ENCODE peak calls at places on chromosomes 11 and 22, in six cellular contexts. One of them, this sample, is unnamed.
A peak's percentile ranks its signal among the peaks of the same experiment; 100 is the strongest.

GRCh38 chr22:30636226-30637077 is 871 bp downstream of the SLC35E4 start:
- DNase-seq in trophoblast cell: no peak
- DNase-seq in CD8-positive, alpha-beta T cell: no peak
- DNase-seq in lung: no peak
- DNase-seq in AG04450: no peak
- DNase-seq in tibial artery: no peak
- DNase-seq in this sample: peak; percentile 46

GRCh38 chr22:26797910-26798309 is 140.5 kb downstream of the MIAT start:
- DNase-seq in lung: no peak
- DNase-seq in AG04450: no peak
- DNase-seq in tibial artery: no peak
- DNase-seq in trophoblast cell: no peak
- DNase-seq in CD8-positive, alpha-beta T cell: no peak
- DNase-seq in this sample: no peak

GRCh38 chr11:105399505-105399904 is 210.4 kb upstream of the GRIA4 start:
- DNase-seq in trophoblast cell: peak; percentile 1
- DNase-seq in lung: no peak
- DNase-seq in AG04450: no peak
- DNase-seq in tibial artery: no peak
- DNase-seq in CD8-positive, alpha-beta T cell: no peak
- DNase-seq in this sample: no peak

GRCh38 chr11:114344494-114344893 is 48.3 kb downstream of the NNMT start:
- DNase-seq in tibial artery: no peak
- DNase-seq in trophoblast cell: no peak
- DNase-seq in lung: no peak
- DNase-seq in CD8-positive, alpha-beta T cell: no peak
- DNase-seq in AG04450: no peak
- DNase-seq in this sample: no peak

GRCh38 chr11:13434247-13435205 is 28.5 kb downstream of the BTBD10 start:
- DNase-seq in AG04450: no peak
- DNase-seq in tibial artery: no peak
- DNase-seq in CD8-positive, alpha-beta T cell: no peak
- DNase-seq in trophoblast cell: peak; percentile 39
- DNase-seq in lung: no peak
- DNase-seq in this sample: no peak

GRCh38 chr11:12285811-12286222 is 91.6 kb upstream of the PARVA start:
- DNase-seq in tibial artery: no peak
- DNase-seq in lung: peak; percentile 24
- DNase-seq in trophoblast cell: no peak
- DNase-seq in CD8-positive, alpha-beta T cell: no peak
- DNase-seq in AG04450: no peak
- DNase-seq in this sample: peak; percentile 16

GRCh38 chr11:14500181-14500651 is 605 bp upstream of the COPB1 start:
- DNase-seq in CD8-positive, alpha-beta T cell: no peak
- DNase-seq in AG04450: no peak
- DNase-seq in trophoblast cell: peak; percentile 52
- DNase-seq in tibial artery: peak; percentile 48
- DNase-seq in lung: peak; percentile 42
- DNase-seq in this sample: peak; percentile 74

GRCh38 chr11:67261635-67261941 is 4.7 kb upstream of the GRK2 start:
- DNase-seq in tibial artery: peak; percentile 20
- DNase-seq in trophoblast cell: no peak
- DNase-seq in lung: no peak
- DNase-seq in AG04450: no peak
- DNase-seq in CD8-positive, alpha-beta T cell: no peak
- DNase-seq in this sample: no peak

GRCh38 chr22:30858976-30859713 is 109.4 kb downstream of the MORC2 start:
- DNase-seq in lung: peak; percentile 16
- DNase-seq in tibial artery: no peak
- DNase-seq in CD8-positive, alpha-beta T cell: no peak
- DNase-seq in trophoblast cell: no peak
- DNase-seq in AG04450: no peak
- DNase-seq in this sample: no peak

GRCh38 chr22:27124336-27125023 is 467.1 kb downstream of the MIAT start:
- DNase-seq in tibial artery: peak; percentile 50
- DNase-seq in AG04450: no peak
- DNase-seq in CD8-positive, alpha-beta T cell: no peak
- DNase-seq in lung: no peak
- DNase-seq in trophoblast cell: peak; percentile 7
- DNase-seq in this sample: peak; percentile 22

GRCh38 chr11:61129608-61130523 is 27.6 kb downstream of the CD5 start:
- DNase-seq in AG04450: peak; percentile 79
- DNase-seq in trophoblast cell: peak; percentile 92
- DNase-seq in tibial artery: peak; percentile 80
- DNase-seq in CD8-positive, alpha-beta T cell: peak; percentile 76
- DNase-seq in lung: peak; percentile 90
- DNase-seq in this sample: peak; percentile 93

GRCh38 chr22:40178417-40179409 is 988 bp downstream of the TNRC6B start:
- DNase-seq in AG04450: no peak
- DNase-seq in tibial artery: peak; percentile 47
- DNase-seq in lung: no peak
- DNase-seq in trophoblast cell: peak; percentile 17
- DNase-seq in CD8-positive, alpha-beta T cell: no peak
- DNase-seq in this sample: peak; percentile 71

GRCh38 chr11:46617451-46618314 is at the start of gene ATG13:
- DNase-seq in tibial artery: peak; percentile 82
- DNase-seq in CD8-positive, alpha-beta T cell: peak; percentile 75
- DNase-seq in AG04450: peak; percentile 42
- DNase-seq in trophoblast cell: peak; percentile 62
- DNase-seq in lung: peak; percentile 78
- DNase-seq in this sample: peak; percentile 85

GRCh38 chr22:23786752-23787599 is at the start of gene SMARCB1:
- DNase-seq in lung: peak; percentile 86
- DNase-seq in trophoblast cell: peak; percentile 96
- DNase-seq in CD8-positive, alpha-beta T cell: peak; percentile 79
- DNase-seq in AG04450: peak; percentile 67
- DNase-seq in tibial artery: peak; percentile 94
- DNase-seq in this sample: peak; percentile 93

DNA sequence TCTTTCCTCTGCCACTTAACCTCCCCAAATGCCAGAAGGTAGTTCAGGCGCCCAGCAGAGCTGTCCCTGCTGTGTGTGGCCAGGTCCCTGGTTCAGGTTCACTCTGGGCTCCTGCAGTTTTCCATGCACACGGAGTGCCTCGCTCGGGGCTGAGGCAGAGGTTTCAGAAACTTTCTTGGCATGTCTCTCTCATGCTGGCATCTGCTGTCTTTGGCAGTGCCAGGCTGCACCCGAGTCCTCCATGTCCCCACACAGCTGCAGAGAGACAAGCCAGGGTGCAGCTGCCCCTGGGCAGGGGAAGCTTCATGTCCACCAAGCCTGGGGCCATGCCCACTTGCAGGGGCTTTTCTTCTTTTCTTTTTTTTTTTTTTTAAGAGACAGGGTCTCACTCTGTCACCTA is 7.0 kb upstream of the NEFH start:
- DNase-seq in lung: no peak
- DNase-seq in trophoblast cell: no peak
- DNase-seq in tibial artery: no peak
- DNase-seq in AG04450: no peak
- DNase-seq in CD8-positive, alpha-beta T cell: no peak
- DNase-seq in this sample: no peak
- H3K27me3 ChIP-seq in lung: no peaks in the 10 kb centered on the region
- H3K27me3 ChIP-seq in trophoblast cell: no peaks in the 10 kb centered on the region
- H3K27me3 ChIP-seq in tibial artery: no peaks in the 10 kb centered on the region
- H3K27me3 ChIP-seq in AG04450: peaks cover 36% of the 10 kb centered on the region
- H3K27me3 ChIP-seq in CD8-positive, alpha-beta T cell: no peaks in the 10 kb centered on the region
- H3K27me3 ChIP-seq in this sample: no peaks in the 10 kb centered on the region

GRCh38 chr11:110314366-110315095 is 18.1 kb upstream of the RDX start:
- DNase-seq in AG04450: no peak
- DNase-seq in trophoblast cell: no peak
- DNase-seq in tibial artery: no peak
- DNase-seq in CD8-positive, alpha-beta T cell: no peak
- DNase-seq in lung: no peak
- DNase-seq in this sample: no peak
- H3K27me3 ChIP-seq in AG04450: no peaks in the 10 kb centered on the region
- H3K27me3 ChIP-seq in trophoblast cell: no peaks in the 10 kb centered on the region
- H3K27me3 ChIP-seq in tibial artery: no peaks in the 10 kb centered on the region
- H3K27me3 ChIP-seq in CD8-positive, alpha-beta T cell: no peaks in the 10 kb centered on the region
- H3K27me3 ChIP-seq in lung: no peaks in the 10 kb centered on the region
- H3K27me3 ChIP-seq in this sample: peaks cover 5% of the 10 kb centered on the region

DNA sequence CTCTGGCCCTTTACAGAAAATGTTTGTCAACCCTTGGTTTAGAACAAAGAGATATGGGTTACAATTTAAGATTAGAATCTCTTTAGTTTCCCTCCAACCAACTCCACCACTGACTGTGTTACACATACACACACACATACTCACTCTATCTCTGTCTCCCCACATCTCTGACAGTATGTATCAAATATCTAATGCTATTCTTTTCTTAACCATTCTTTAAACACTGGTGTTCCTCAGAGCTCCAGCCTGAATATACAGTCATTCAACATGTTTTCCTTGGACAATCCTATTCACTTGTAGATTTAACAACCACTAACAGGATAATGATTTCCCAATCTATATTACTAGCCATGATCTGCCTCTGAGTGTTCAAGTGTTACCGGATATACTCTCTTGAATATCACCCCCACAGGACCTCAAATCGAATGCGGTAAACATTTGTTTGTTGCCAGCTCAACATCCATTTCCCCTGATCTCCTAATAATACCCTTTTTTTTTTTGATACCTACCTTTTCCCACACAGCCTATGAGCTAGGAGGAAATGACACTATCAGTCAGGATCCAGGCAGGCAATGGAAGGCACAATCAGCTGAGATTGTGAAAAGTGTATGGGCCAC is 6.1 kb downstream of the MPZL3 start:
- DNase-seq in tibial artery: no peak
- DNase-seq in AG04450: no peak
- DNase-seq in lung: no peak
- DNase-seq in CD8-positive, alpha-beta T cell: no peak
- DNase-seq in trophoblast cell: no peak
- DNase-seq in this sample: no peak
- H3K27me3 ChIP-seq in tibial artery: no peaks in the 10 kb centered on the region
- H3K27me3 ChIP-seq in AG04450: peaks cover 4% of the 10 kb centered on the region
- H3K27me3 ChIP-seq in lung: no peaks in the 10 kb centered on the region
- H3K27me3 ChIP-seq in CD8-positive, alpha-beta T cell: no peaks in the 10 kb centered on the region
- H3K27me3 ChIP-seq in trophoblast cell: no peaks in the 10 kb centered on the region
- H3K27me3 ChIP-seq in this sample: no peaks in the 10 kb centered on the region

GRCh38 chr11:31874631-31875191 is 63.6 kb upstream of the PAX6 start:
- DNase-seq in lung: no peak
- DNase-seq in trophoblast cell: no peak
- DNase-seq in AG04450: no peak
- DNase-seq in tibial artery: no peak
- DNase-seq in CD8-positive, alpha-beta T cell: no peak
- DNase-seq in this sample: no peak

GRCh38 chr11:31873115-31873514 is 62.0 kb upstream of the PAX6 start:
- DNase-seq in lung: no peak
- DNase-seq in AG04450: no peak
- DNase-seq in tibial artery: no peak
- DNase-seq in CD8-positive, alpha-beta T cell: no peak
- DNase-seq in trophoblast cell: peak; percentile 47
- DNase-seq in this sample: no peak

GRCh38 chr11:31871310-31872073 is 60.4 kb upstream of the PAX6 start:
- DNase-seq in CD8-positive, alpha-beta T cell: no peak
- DNase-seq in lung: no peak
- DNase-seq in AG04450: no peak
- DNase-seq in trophoblast cell: no peak
- DNase-seq in tibial artery: no peak
- DNase-seq in this sample: no peak

GRCh38 chr11:31872074-31872440 is 60.9 kb upstream of the PAX6 start:
- DNase-seq in lung: no peak
- DNase-seq in AG04450: no peak
- DNase-seq in trophoblast cell: no peak
- DNase-seq in CD8-positive, alpha-beta T cell: no peak
- DNase-seq in tibial artery: no peak
- DNase-seq in this sample: no peak

GRCh38 chr11:31870609-31871309 is 59.6 kb upstream of the PAX6 start:
- DNase-seq in lung: peak; percentile 32
- DNase-seq in AG04450: peak; percentile 2
- DNase-seq in CD8-positive, alpha-beta T cell: no peak
- DNase-seq in trophoblast cell: peak; percentile 65
- DNase-seq in tibial artery: no peak
- DNase-seq in this sample: peak; percentile 37
- H3K27me3 ChIP-seq in lung: peaks cover 14% of the 10 kb centered on the region
- H3K27me3 ChIP-seq in AG04450: peaks cover 15% of the 10 kb centered on the region
- H3K27me3 ChIP-seq in CD8-positive, alpha-beta T cell: peaks cover 3% of the 10 kb centered on the region
- H3K27me3 ChIP-seq in trophoblast cell: no peaks in the 10 kb centered on the region
- H3K27me3 ChIP-seq in tibial artery: no peaks in the 10 kb centered on the region
- H3K27me3 ChIP-seq in this sample: peaks cover 3% of the 10 kb centered on the region

GRCh38 chr22:47474464-47474863 is 712.0 kb downstream of the TBC1D22A start:
- DNase-seq in trophoblast cell: no peak
- DNase-seq in AG04450: no peak
- DNase-seq in CD8-positive, alpha-beta T cell: no peak
- DNase-seq in lung: no peak
- DNase-seq in tibial artery: no peak
- DNase-seq in this sample: no peak

GRCh38 chr22:47474895-47475294 is 712.4 kb downstream of the TBC1D22A start:
- DNase-seq in tibial artery: no peak
- DNase-seq in CD8-positive, alpha-beta T cell: no peak
- DNase-seq in AG04450: no peak
- DNase-seq in trophoblast cell: no peak
- DNase-seq in lung: no peak
- DNase-seq in this sample: no peak

GRCh38 chr22:47476226-47476625 is 713.8 kb downstream of the TBC1D22A start:
- DNase-seq in trophoblast cell: no peak
- DNase-seq in lung: no peak
- DNase-seq in tibial artery: no peak
- DNase-seq in AG04450: no peak
- DNase-seq in CD8-positive, alpha-beta T cell: no peak
- DNase-seq in this sample: no peak

DNA sequence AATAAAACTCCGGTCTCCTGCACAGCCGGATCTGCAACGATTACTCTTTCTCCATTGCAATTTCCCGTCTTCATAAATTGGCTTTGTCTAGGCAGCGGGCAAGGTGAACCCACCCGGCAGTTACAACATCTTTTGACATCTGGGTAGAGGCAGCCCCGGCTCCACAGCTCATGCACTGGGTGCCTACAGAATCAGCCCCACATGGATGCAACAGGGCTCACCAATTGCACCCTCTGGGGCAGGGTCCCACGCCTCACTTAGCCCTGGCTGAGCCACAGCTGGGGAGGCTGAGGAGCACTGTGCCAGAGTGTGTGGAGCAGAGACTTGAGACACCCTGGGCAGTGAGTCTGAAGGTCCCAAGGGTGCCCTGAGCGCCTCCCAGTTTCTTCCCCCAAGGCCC is 710.2 kb downstream of the TBC1D22A start:
- DNase-seq in AG04450: no peak
- DNase-seq in lung: no peak
- DNase-seq in tibial artery: no peak
- DNase-seq in CD8-positive, alpha-beta T cell: no peak
- DNase-seq in trophoblast cell: no peak
- DNase-seq in this sample: no peak
- H3K27me3 ChIP-seq in AG04450: no peaks in the 10 kb centered on the region
- H3K27me3 ChIP-seq in lung: no peaks in the 10 kb centered on the region
- H3K27me3 ChIP-seq in tibial artery: no peaks in the 10 kb centered on the region
- H3K27me3 ChIP-seq in CD8-positive, alpha-beta T cell: no peaks in the 10 kb centered on the region
- H3K27me3 ChIP-seq in trophoblast cell: no peaks in the 10 kb centered on the region
- H3K27me3 ChIP-seq in this sample: no peaks in the 10 kb centered on the region

DNA sequence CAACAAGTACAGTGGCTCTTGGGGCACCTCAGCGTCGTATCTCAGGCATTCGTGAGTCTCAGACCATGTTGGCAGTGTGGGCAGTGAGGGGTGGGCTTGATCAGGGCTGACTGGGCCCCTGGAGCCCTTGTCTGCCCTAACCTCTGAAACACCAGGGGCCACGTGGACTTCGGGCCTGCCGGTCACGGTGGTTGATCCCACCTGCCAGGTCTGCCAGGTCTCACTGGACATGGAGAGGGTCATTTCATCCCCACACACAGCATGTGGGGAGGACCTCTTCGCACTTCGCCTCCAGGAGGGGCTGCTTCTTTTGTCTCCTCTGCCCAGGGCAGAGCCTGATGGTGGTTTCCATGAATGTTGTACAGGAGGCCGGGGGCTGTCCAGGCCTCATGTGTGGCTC is 77.1 kb downstream of the MPPED1 start:
- DNase-seq in CD8-positive, alpha-beta T cell: no peak
- DNase-seq in AG04450: no peak
- DNase-seq in tibial artery: no peak
- DNase-seq in trophoblast cell: no peak
- DNase-seq in lung: no peak
- DNase-seq in this sample: no peak
- H3K27me3 ChIP-seq in CD8-positive, alpha-beta T cell: no peaks in the 10 kb centered on the region
- H3K27me3 ChIP-seq in AG04450: no peaks in the 10 kb centered on the region
- H3K27me3 ChIP-seq in tibial artery: no peaks in the 10 kb centered on the region
- H3K27me3 ChIP-seq in trophoblast cell: no peaks in the 10 kb centered on the region
- H3K27me3 ChIP-seq in lung: no peaks in the 10 kb centered on the region
- H3K27me3 ChIP-seq in this sample: no peaks in the 10 kb centered on the region